ENCODE peak calls at places on chromosomes 7 and 10, in four cellular contexts. Q is CD4-positive, alpha-beta memory T cell; D is A549; R is neuronal stem cell. X is an unnamed sample.

GRCh38 chr7:27169658-27170493 is 4.2 kb downstream of the HOXA10 start:
- DNase-seq in Q (no peak), D (peak; percentile 30), R (no peak), X (peak; percentile 28)

GRCh38 chr10:9289811-9290210 is 1235.3 kb downstream of the GATA3 start:
- DNase-seq in D (no peak), Q (no peak), R (no peak), X (no peak)

GRCh38 chr10:92901819-92902234 is 53.5 kb downstream of the EXOC6 start:
- DNase-seq in R (no peak), Q (peak; percentile 83), D (no peak), X (peak; percentile 61)

GRCh38 chr7:122219253-122219865 is 75.3 kb upstream of the AASS start:
- DNase-seq in D (peak; percentile 10), Q (no peak), R (peak; percentile 14), X (no peak)

GRCh38 chr7:122975341-122975740 is 20.2 kb downstream of the TAS2R16 start:
- DNase-seq in Q (no peak), R (no peak), D (no peak), X (no peak)

GRCh38 chr7:537911-538634 is 18.4 kb upstream of the PDGFA start:
- DNase-seq in Q (no peak), R (no peak), D (peak; percentile 96), X (no peak)

GRCh38 chr7:311796-312195 is 21.8 kb downstream of the FOXL3 start:
- DNase-seq in Q (no peak), D (no peak), R (no peak), X (no peak)

GRCh38 chr7:47344171-47344955 is 237.5 kb downstream of the TNS3 start:
- DNase-seq in Q (no peak), R (no peak), D (no peak), X (no peak)

GRCh38 chr10:102714621-102715455 is at the start of gene SFXN2:
- DNase-seq in Q (peak; percentile 46), R (no peak), D (no peak), X (no peak)

DNA sequence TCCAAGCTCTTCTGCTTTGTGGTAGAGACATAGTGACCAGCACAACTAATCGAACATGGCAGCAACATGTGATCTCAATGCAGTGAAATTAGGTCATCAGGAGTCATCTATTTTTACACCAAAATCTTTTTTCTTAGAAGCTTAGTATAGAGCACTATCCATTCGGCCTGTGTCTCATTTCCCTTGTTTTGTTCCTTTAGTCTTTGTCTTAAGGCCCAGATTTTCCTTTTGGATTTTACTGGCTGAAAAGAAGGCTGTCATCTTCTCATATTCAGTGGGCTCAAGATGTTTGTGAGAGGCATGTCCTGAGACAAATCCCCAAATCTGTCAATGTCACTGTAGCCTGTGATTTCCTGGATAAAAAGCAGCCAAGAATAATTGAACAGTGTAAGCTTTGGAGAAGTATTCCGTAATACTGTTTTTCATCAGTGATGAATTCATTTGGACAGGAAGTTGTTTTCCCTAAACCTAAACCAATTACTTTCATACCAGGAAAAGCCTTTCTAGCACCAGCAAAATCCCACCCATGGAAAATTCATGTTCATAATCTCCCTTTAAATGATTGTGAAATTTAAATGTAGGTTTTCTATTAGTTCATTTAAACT is 55.2 kb downstream of the MAGI2 start:
- DNase-seq in Q (no peak), R (no peak), D (no peak), X (no peak)
- H3K27ac ChIP-seq in Q (no peak overlapping the region), R (no peak overlapping the region), D (no peak overlapping the region), X (no peak overlapping the region)

DNA sequence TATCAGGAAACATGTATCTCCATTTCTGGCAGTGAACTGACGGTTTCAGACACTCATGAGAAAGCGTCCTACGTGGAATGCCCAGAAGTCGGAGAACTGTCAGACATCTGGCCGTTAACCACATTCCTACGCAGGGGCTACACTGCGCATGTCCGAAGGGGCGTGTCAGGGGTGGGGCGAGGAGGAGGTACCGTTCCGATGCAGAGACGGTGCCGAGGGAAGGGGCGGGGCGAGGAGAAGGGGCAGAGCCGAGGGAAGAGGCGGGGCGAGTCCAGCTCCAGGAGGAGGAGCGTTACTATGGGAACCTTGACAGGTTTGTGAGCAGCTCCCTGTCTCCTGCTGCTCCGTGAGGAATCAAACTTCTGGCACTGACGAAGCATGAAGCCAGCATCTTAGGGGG is 366.9 kb upstream of the NUPR2 start:
- DNase-seq in Q (no peak), R (no peak), D (no peak), X (no peak)
- H3K9me3 ChIP-seq in Q (peaks cover 9% of the 10 kb centered on the region), R (peaks cover 7% of the 10 kb centered on the region), D (peaks cover 15% of the 10 kb centered on the region), X (no peaks in the 10 kb centered on the region)

DNA sequence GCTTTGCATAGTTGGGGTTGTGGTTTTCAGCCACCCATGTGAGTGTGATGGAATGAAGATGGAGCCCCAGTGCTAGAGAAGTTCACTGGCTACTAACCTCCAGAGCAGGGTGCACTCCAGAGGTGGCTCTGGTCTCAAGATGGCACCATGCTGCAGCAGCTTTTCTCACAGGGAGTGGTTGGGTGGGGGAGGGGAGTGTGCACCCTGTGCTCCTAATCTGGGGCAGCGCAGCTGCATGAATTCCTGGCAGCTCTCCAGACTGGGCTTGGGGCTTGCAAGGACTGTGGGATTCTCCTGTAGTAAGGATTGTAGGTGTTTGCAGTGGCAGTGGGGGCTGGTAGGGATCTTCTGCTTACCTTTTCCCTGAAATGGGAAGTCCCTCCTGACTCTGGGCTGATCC is 23.7 kb downstream of the PHTF2 start:
- DNase-seq in R (no peak), Q (no peak), D (no peak), X (no peak)
- H3K4me3 ChIP-seq in R (no peak overlapping the region), Q (no peak overlapping the region), D (no peak overlapping the region), X (no peak overlapping the region)

GRCh38 chr7:36657031-36657660 is 67.1 kb downstream of the AOAH start:
- DNase-seq in Q (no peak), R (no peak), D (no peak), X (no peak)
- H3K27ac ChIP-seq in Q (no peak overlapping the region), R (no peak overlapping the region), D (peak overlapping the region; percentile 53), X (peak overlapping the region; percentile 5)

DNA sequence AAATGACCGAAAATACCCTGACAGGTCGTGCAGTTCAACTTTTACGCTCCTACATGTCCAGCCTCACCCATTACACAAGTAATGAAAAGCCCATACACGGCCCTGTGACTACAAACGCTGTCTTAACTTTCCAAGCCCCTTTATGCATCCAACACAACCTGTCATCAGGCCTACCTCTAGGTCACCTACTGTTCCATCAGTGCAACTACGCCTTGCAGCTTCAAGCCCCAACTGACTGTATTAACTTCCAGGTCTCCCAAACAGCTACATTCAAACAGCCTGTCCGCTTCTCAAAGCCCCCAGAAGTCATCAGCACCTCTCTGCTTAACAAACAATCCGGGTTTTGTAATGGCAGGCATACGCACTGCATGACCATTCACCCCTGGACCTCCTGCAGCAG is 19.2 kb downstream of the ZNF107 start:
- DNase-seq in R (no peak), D (no peak), Q (no peak), X (no peak)
- H3K9me3 ChIP-seq in R (peaks cover 91% of the 10 kb centered on the region), D (peaks cover 72% of the 10 kb centered on the region), Q (no peaks in the 10 kb centered on the region), X (peaks cover 77% of the 10 kb centered on the region)

GRCh38 chr10:132248455-132249231 is 59.1 kb downstream of the STK32C start:
- DNase-seq in Q (peak; percentile 50), R (peak; percentile 36), D (peak; percentile 67), X (peak; percentile 38)
- H3K4me3 ChIP-seq in Q (no peak overlapping the region), R (peak overlapping the region; percentile 73), D (peak overlapping the region; percentile 47), X (peak overlapping the region; percentile 33)

GRCh38 chr10:79378647-79379511 is 31.6 kb downstream of the PPIF start:
- DNase-seq in Q (no peak), R (no peak), D (no peak), X (no peak)
- H3K27ac ChIP-seq in Q (no peak overlapping the region), R (no peak overlapping the region), D (no peak overlapping the region), X (no peak overlapping the region)

GRCh38 chr10:121577568-121577967 is 20.7 kb downstream of the FGFR2 start:
- DNase-seq in D (no peak), Q (no peak), R (no peak), X (no peak)
- H3K9me3 ChIP-seq in D (no peaks in the 10 kb centered on the region), Q (no peaks in the 10 kb centered on the region), R (no peaks in the 10 kb centered on the region), X (no peaks in the 10 kb centered on the region)

GRCh38 chr7:43646603-43647313 is 63.9 kb downstream of the STK17A start:
- DNase-seq in D (no peak), Q (no peak), R (no peak), X (no peak)

GRCh38 chr7:43649755-43650274 is 66.9 kb downstream of the STK17A start:
- DNase-seq in D (no peak), Q (peak; percentile 82), R (no peak), X (peak; percentile 77)

GRCh38 chr7:43648725-43649406 is 66.0 kb downstream of the STK17A start:
- DNase-seq in D (no peak), Q (peak; percentile 81), R (no peak), X (peak; percentile 88)

GRCh38 chr7:43647314-43647691 is 64.4 kb downstream of the STK17A start:
- DNase-seq in R (peak; percentile 24), Q (no peak), D (no peak), X (no peak)

GRCh38 chr7:43647772-43648643 is 65.1 kb downstream of the STK17A start:
- DNase-seq in R (no peak), D (peak; percentile 83), Q (no peak), X (peak; percentile 34)
- H3K4me3 ChIP-seq in R (peak overlapping the region; percentile 11), D (no peak overlapping the region), Q (peak overlapping the region; percentile 3), X (peak overlapping the region; percentile 22)

GRCh38 chr7:76332073-76332472 is 26.7 kb downstream of the YWHAG start:
- DNase-seq in D (no peak), Q (no peak), R (no peak), X (no peak)
- H3K27ac ChIP-seq in D (no peak overlapping the region), Q (no peak overlapping the region), R (no peak overlapping the region), X (no peak overlapping the region)